ENCODE peak calls at places on chromosomes 7 and 10, in six cellular contexts. One of them, this sample, is unnamed.

GRCh38 chr7:157897686-157898085 is 560.9 kb downstream of the DNAJB6 start:
- DNase-seq in HepG2: no peak
- DNase-seq in H1: no peak
- DNase-seq in SK-N-SH: peak
- DNase-seq in HCT116: no peak
- DNase-seq in GM12878: no peak
- DNase-seq in this sample: no peak

GRCh38 chr10:86536294-86536861 is 14.8 kb upstream of the WAPL start:
- DNase-seq in H1: peak
- DNase-seq in HepG2: no peak
- DNase-seq in GM12878: no peak
- DNase-seq in SK-N-SH: no peak
- DNase-seq in HCT116: no peak
- DNase-seq in this sample: no peak

GRCh38 chr10:72639441-72639873 is 13.6 kb upstream of the MICU1 start:
- DNase-seq in HCT116: no peak
- DNase-seq in SK-N-SH: no peak
- DNase-seq in HepG2: no peak
- DNase-seq in H1: no peak
- DNase-seq in GM12878: no peak
- DNase-seq in this sample: no peak

GRCh38 chr10:131928248-131929095 is 27.7 kb downstream of the PPP2R2D start:
- DNase-seq in GM12878: peak
- DNase-seq in H1: no peak
- DNase-seq in HCT116: no peak
- DNase-seq in SK-N-SH: no peak
- DNase-seq in HepG2: no peak
- DNase-seq in this sample: no peak

GRCh38 chr7:94245500-94245899 is 149.2 kb upstream of the COL1A2 start:
- DNase-seq in SK-N-SH: no peak
- DNase-seq in HepG2: no peak
- DNase-seq in HCT116: no peak
- DNase-seq in H1: no peak
- DNase-seq in GM12878: no peak
- DNase-seq in this sample: no peak

GRCh38 chr10:43130756-43131155 is 7.5 kb upstream of the CSGALNACT2 start:
- DNase-seq in GM12878: no peak
- DNase-seq in HepG2: no peak
- DNase-seq in HCT116: no peak
- DNase-seq in H1: peak
- DNase-seq in SK-N-SH: peak
- DNase-seq in this sample: no peak

GRCh38 chr7:142917447-142917846 is 16.1 kb downstream of the TRPV5 start:
- DNase-seq in H1: no peak
- DNase-seq in HCT116: no peak
- DNase-seq in HepG2: no peak
- DNase-seq in SK-N-SH: no peak
- DNase-seq in GM12878: no peak
- DNase-seq in this sample: no peak

GRCh38 chr10:35696888-35697287 is 54.8 kb upstream of the FZD8 start:
- DNase-seq in GM12878: no peak
- DNase-seq in H1: no peak
- DNase-seq in HepG2: no peak
- DNase-seq in HCT116: no peak
- DNase-seq in SK-N-SH: no peak
- DNase-seq in this sample: no peak

GRCh38 chr7:13321321-13321720 is 633.9 kb downstream of the ARL4A start:
- DNase-seq in HepG2: no peak
- DNase-seq in GM12878: no peak
- DNase-seq in SK-N-SH: no peak
- DNase-seq in HCT116: no peak
- DNase-seq in H1: no peak
- DNase-seq in this sample: no peak

GRCh38 chr7:106143711-106144347 is 31.7 kb upstream of the SYPL1 start:
- DNase-seq in H1: no peak
- DNase-seq in GM12878: no peak
- DNase-seq in SK-N-SH: no peak
- DNase-seq in HepG2: no peak
- DNase-seq in HCT116: no peak
- DNase-seq in this sample: no peak

GRCh38 chr7:106139253-106140251 is 27.4 kb upstream of the SYPL1 start:
- DNase-seq in HepG2: no peak
- DNase-seq in H1: no peak
- DNase-seq in SK-N-SH: no peak
- DNase-seq in HCT116: no peak
- DNase-seq in GM12878: no peak
- DNase-seq in this sample: no peak

GRCh38 chr7:106138776-106139175 is 26.7 kb upstream of the SYPL1 start:
- DNase-seq in HCT116: no peak
- DNase-seq in HepG2: no peak
- DNase-seq in SK-N-SH: no peak
- DNase-seq in GM12878: no peak
- DNase-seq in H1: no peak
- DNase-seq in this sample: no peak

GRCh38 chr7:106140406-106141173 is 28.5 kb upstream of the SYPL1 start:
- DNase-seq in HCT116: no peak
- DNase-seq in GM12878: no peak
- DNase-seq in HepG2: no peak
- DNase-seq in SK-N-SH: no peak
- DNase-seq in H1: no peak
- DNase-seq in this sample: no peak
- TF ChIP-seq JUND in HCT116: no peak
- TF ChIP-seq JUND in GM12878: no peak
- TF ChIP-seq JUND in HepG2: no peak
- TF ChIP-seq JUND in SK-N-SH: no peak
- TF ChIP-seq JUND in H1: no peak
- TF ChIP-seq JUND in this sample: no peak

GRCh38 chr10:121438320-121438719 is 159.9 kb downstream of the FGFR2 start:
- DNase-seq in HCT116: no peak
- DNase-seq in SK-N-SH: no peak
- DNase-seq in HepG2: no peak
- DNase-seq in H1: no peak
- DNase-seq in GM12878: no peak
- DNase-seq in this sample: no peak
- TF ChIP-seq JUND in HCT116: no peak
- TF ChIP-seq JUND in SK-N-SH: no peak
- TF ChIP-seq JUND in HepG2: no peak
- TF ChIP-seq JUND in H1: no peak
- TF ChIP-seq JUND in GM12878: no peak
- TF ChIP-seq JUND in this sample: no peak

GRCh38 chr7:127064-127598 is 65.2 kb upstream of the FAM20C start:
- DNase-seq in SK-N-SH: no peak
- DNase-seq in HCT116: no peak
- DNase-seq in H1: no peak
- DNase-seq in HepG2: no peak
- DNase-seq in GM12878: no peak
- DNase-seq in this sample: no peak

GRCh38 chr7:131111-132094 is 61.0 kb upstream of the FAM20C start:
- DNase-seq in HepG2: no peak
- DNase-seq in HCT116: no peak
- DNase-seq in H1: no peak
- DNase-seq in GM12878: no peak
- DNase-seq in SK-N-SH: no peak
- DNase-seq in this sample: no peak

GRCh38 chr7:130222-130572 is 62.2 kb upstream of the FAM20C start:
- DNase-seq in H1: no peak
- DNase-seq in HepG2: no peak
- DNase-seq in HCT116: no peak
- DNase-seq in SK-N-SH: no peak
- DNase-seq in GM12878: no peak
- DNase-seq in this sample: no peak

GRCh38 chr7:128311-129080 is 63.9 kb upstream of the FAM20C start:
- DNase-seq in HCT116: no peak
- DNase-seq in HepG2: no peak
- DNase-seq in GM12878: no peak
- DNase-seq in SK-N-SH: no peak
- DNase-seq in H1: no peak
- DNase-seq in this sample: no peak

GRCh38 chr7:129363-130221 is 62.8 kb upstream of the FAM20C start:
- DNase-seq in SK-N-SH: no peak
- DNase-seq in HCT116: no peak
- DNase-seq in GM12878: no peak
- DNase-seq in HepG2: no peak
- DNase-seq in H1: no peak
- DNase-seq in this sample: no peak
- TF ChIP-seq JUND in SK-N-SH: no peak
- TF ChIP-seq JUND in HCT116: no peak
- TF ChIP-seq JUND in GM12878: no peak
- TF ChIP-seq JUND in HepG2: no peak
- TF ChIP-seq JUND in H1: no peak
- TF ChIP-seq JUND in this sample: no peak

GRCh38 chr7:17207220-17207619 is 91.2 kb upstream of the AHR start:
- DNase-seq in H1: no peak
- DNase-seq in SK-N-SH: no peak
- DNase-seq in HCT116: no peak
- DNase-seq in HepG2: peak
- DNase-seq in GM12878: no peak
- DNase-seq in this sample: no peak
- TF ChIP-seq JUND in H1: no peak
- TF ChIP-seq JUND in SK-N-SH: no peak
- TF ChIP-seq JUND in HCT116: no peak
- TF ChIP-seq JUND in HepG2: no peak
- TF ChIP-seq JUND in GM12878: no peak
- TF ChIP-seq JUND in this sample: no peak

DNA sequence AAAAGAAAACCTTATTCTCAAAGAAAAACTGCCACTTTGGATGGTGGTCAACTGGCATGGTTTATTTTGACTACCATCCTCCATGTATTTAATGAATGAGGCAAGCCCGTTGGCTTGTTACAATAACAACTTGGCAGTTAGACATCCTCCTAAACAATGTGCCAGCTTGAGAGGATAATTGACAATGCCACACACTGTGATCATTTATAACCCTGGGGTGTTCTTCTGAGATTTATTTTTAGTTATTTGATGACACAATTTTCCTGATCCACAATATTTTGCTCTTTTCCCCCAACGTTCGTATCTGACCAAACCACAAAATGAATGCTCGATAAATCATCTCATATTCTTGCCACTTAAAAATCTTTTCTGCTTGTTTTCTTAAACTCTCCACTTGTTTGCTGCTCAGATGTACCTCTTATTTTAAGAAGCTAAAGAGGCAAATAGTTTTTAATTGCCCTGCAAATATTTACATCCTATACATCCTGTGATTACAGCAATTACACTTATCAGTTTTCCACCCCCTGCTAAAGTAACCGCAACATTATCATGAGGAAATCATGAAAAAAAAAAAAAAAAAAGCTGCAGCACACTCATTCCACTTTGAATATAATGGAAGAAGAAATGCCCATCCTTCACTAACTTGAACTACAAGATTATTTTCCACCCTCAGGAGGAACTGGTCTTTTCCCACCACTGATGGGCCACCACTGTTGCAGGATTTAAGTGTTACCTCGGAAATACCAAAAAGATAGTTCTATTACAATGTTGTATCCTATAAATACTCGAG is 120.0 kb downstream of the MBL2 start:
- DNase-seq in HCT116: no peak
- DNase-seq in GM12878: no peak
- DNase-seq in SK-N-SH: no peak
- DNase-seq in H1: no peak
- DNase-seq in HepG2: no peak
- DNase-seq in this sample: no peak
- TF ChIP-seq JUND in HCT116: no peak
- TF ChIP-seq JUND in GM12878: no peak
- TF ChIP-seq JUND in SK-N-SH: peak
- TF ChIP-seq JUND in H1: no peak
- TF ChIP-seq JUND in HepG2: no peak
- TF ChIP-seq JUND in this sample: no peak

GRCh38 chr10:82211331-82211730 is 336.3 kb downstream of the NRG3 start:
- DNase-seq in HCT116: no peak
- DNase-seq in H1: no peak
- DNase-seq in GM12878: no peak
- DNase-seq in HepG2: no peak
- DNase-seq in SK-N-SH: no peak
- DNase-seq in this sample: no peak
- TF ChIP-seq JUND in HCT116: no peak
- TF ChIP-seq JUND in H1: no peak
- TF ChIP-seq JUND in GM12878: no peak
- TF ChIP-seq JUND in HepG2: no peak
- TF ChIP-seq JUND in SK-N-SH: no peak
- TF ChIP-seq JUND in this sample: no peak